ENCODE peak calls at places on chromosomes 4 and X, in five cellular contexts. V is HCT116, O is stomach, P is endothelial cell of umbilical vein, N is suprapubic skin. T is an unnamed sample.
A peak's percentile ranks its signal among the peaks of the same experiment; 100 is the strongest.

GRCh38 chr4:110087116-110087708 is 111.2 kb downstream of the ELOVL6 start:
- DNase-seq in V (peak; percentile 51), O (no peak), P (peak; percentile 91), N (no peak), T (no peak)

GRCh38 chrX:65685112-65685511 is 17.7 kb downstream of the MSN start:
- DNase-seq in V (no peak), O (no peak), P (no peak), N (no peak), T (no peak)

GRCh38 chr4:10184051-10184450 is 67.5 kb upstream of the WDR1 start:
- DNase-seq in V (no peak), O (no peak), P (no peak), N (no peak), T (no peak)

GRCh38 chr4:88018471-88018870 is 11.0 kb downstream of the PKD2 start:
- DNase-seq in V (no peak), O (no peak), P (no peak), N (peak; percentile 65), T (no peak)

GRCh38 chrX:107117993-107118321 is 665 bp downstream of the RBM41 start:
- DNase-seq in V (no peak), O (no peak), P (peak; percentile 10), N (no peak), T (no peak)

GRCh38 chr4:1365271-1366178 is 18.5 kb downstream of the UVSSA start:
- DNase-seq in V (no peak), O (peak; percentile 55), P (no peak), N (peak; percentile 55), T (no peak)

GRCh38 chr4:79413486-79413885 is 5.5 kb upstream of the GK2 start:
- DNase-seq in V (no peak), O (no peak), P (no peak), N (no peak), T (no peak)

GRCh38 chrX:70166601-70167590 is 10.4 kb upstream of the DGAT2L6 start:
- DNase-seq in V (peak; percentile 6), O (no peak), P (peak; percentile 53), N (no peak), T (no peak)

GRCh38 chr4:30821891-30822612 is 101.9 kb downstream of the PCDH7 start:
- DNase-seq in V (peak; percentile 94), O (no peak), P (peak; percentile 7), N (no peak), T (no peak)

GRCh38 chrX:36684053-36684452 is 324.1 kb upstream of the FAM47C start:
- DNase-seq in V (no peak), O (no peak), P (no peak), N (no peak), T (no peak)

GRCh38 chr4:169851750-169852149 is 94.0 kb upstream of the HPF1 start:
- DNase-seq in V (no peak), O (no peak), P (no peak), N (no peak), T (no peak)

GRCh38 chrX:34586507-34586906 is 70.6 kb downstream of the TMEM47 start:
- DNase-seq in V (no peak), O (no peak), P (peak; percentile 33), N (no peak), T (no peak)

GRCh38 chr4:113446019-113446418 is 315.5 kb downstream of the CAMK2D start:
- DNase-seq in V (peak; percentile 98), O (no peak), P (peak; percentile 77), N (no peak), T (no peak)

GRCh38 chr4:157246959-157247358 is 26.4 kb downstream of the GRIA2 start:
- DNase-seq in V (no peak), O (no peak), P (no peak), N (no peak), T (no peak)

GRCh38 chrX:110180928-110181310 is 137.0 kb downstream of the AMMECR1 start:
- DNase-seq in V (peak; percentile 47), O (no peak), P (no peak), N (no peak), T (no peak)

GRCh38 chr4:85180533-85180932 is 214.0 kb upstream of the WDFY3 start:
- DNase-seq in V (no peak), O (no peak), P (no peak), N (no peak), T (no peak)

GRCh38 chr4:85175190-85175589 is 208.7 kb upstream of the WDFY3 start:
- DNase-seq in V (no peak), O (no peak), P (no peak), N (no peak), T (no peak)

GRCh38 chr4:85177092-85177491 is 210.6 kb upstream of the WDFY3 start:
- DNase-seq in V (no peak), O (no peak), P (no peak), N (no peak), T (no peak)

GRCh38 chr4:85177679-85178078 is 211.2 kb upstream of the WDFY3 start:
- DNase-seq in V (no peak), O (no peak), P (no peak), N (no peak), T (no peak)
- TF ChIP-seq POLR2AphosphoS5 in V (no peak), O (no peak), P (no peak), N (no peak), T (no peak)

GRCh38 chr4:86653237-86653865 is 59.2 kb downstream of the PTPN13 start:
- DNase-seq in V (peak; percentile 6), O (no peak), P (peak; percentile 21), N (no peak), T (no peak)
- TF ChIP-seq CTCF in V (peak; percentile 54), O (no peak), P (peak; percentile 73), N (no peak), T (no peak)

DNA sequence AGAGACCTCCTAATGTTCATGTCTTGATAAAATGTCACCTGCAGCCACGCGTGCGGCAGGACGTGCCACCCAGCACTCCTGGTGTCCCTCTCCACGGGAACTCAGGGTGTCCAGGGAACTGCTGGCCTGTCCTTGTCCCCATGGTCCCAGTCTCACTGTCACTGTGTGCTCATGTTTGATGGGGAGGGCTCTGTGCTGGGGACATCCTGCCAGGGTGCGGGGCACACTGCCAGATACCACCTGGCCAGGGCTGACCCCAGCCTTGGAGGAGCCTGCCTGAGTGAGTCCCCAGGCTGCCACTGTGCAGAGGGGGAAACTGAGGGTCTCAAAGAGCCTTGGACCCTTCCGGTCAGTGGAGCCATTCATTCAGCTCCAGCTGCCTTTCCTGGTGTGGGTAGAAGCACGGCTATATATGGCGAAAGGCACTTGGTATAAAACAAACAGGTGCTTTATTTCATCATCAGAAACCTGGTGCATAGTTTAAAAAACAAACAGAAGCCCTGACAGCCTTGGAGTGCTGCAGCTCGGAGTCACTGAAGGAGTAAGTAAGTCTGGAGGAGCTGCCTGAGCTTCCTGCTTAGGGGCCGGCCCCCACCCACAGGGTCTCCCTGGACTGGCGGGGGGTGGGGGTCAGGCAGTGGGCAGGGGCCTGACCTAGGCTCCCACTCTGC is 32.9 kb downstream of the NOP14 start:
- DNase-seq in V (no peak), O (peak; percentile 50), P (no peak), N (peak; percentile 64), T (peak; percentile 50)
- TF ChIP-seq POLR2AphosphoS5 in V (no peak), O (no peak), P (no peak), N (no peak), T (no peak)

GRCh38 chr4:26426892-26427291 is 63.4 kb downstream of the CCKAR start:
- DNase-seq in V (no peak), O (no peak), P (no peak), N (no peak), T (no peak)

GRCh38 chr4:26420903-26421302 is 69.4 kb downstream of the CCKAR start:
- DNase-seq in V (no peak), O (no peak), P (no peak), N (no peak), T (no peak)

GRCh38 chr4:26424143-26424542 is 66.1 kb downstream of the CCKAR start:
- DNase-seq in V (no peak), O (no peak), P (no peak), N (no peak), T (no peak)

GRCh38 chr4:26425953-26426352 is 64.3 kb downstream of the CCKAR start:
- DNase-seq in V (no peak), O (no peak), P (no peak), N (no peak), T (no peak)

DNA sequence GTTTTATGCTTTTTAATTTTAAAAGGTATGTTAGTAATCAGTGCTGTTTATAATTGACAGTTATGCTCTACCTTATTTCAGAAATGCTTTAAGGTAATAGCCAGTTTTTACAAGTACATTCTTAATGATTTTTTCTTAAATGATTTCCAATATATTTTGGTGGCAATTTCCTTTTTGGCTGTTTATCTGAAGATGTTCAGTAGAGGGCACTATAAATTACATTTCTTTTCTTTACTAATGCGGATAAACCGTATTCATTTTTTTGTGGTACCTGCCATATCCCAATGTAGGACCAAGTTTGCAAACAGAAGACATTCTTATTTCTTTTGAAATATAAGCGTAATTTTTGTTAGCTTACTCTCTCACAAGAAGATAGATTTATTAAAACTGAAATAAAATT is 65.4 kb downstream of the CCKAR start:
- DNase-seq in V (no peak), O (no peak), P (no peak), N (no peak), T (no peak)
- TF ChIP-seq CTCF in V (peak; percentile 15), O (no peak), P (no peak), N (no peak), T (no peak)

DNA sequence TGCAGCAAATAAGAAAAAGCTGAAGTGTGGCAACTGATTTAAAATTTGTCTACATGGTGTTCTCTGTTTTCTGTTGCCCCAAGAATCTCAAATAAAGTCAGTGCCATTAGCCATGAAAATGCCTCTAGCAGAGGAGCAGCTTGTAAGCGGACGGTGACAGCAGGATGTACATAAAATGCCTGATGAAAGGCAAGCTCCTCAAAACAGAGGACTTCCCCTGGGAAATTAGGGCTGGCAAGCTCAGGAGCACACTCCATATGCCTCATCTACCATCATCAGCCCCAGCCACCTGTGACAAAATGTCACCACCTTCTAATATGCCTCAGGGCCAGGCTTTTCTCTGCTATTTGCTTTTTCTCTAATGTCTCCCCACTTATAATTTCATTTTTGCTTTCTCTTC is 54.5 kb downstream of the ASB9 start:
- DNase-seq in V (no peak), O (no peak), P (no peak), N (no peak), T (no peak)
- TF ChIP-seq POLR2AphosphoS5 in V (no peak), O (no peak), P (no peak), N (no peak), T (no peak)

GRCh38 chr4:119081943-119082342 is 53.7 kb upstream of the MYOZ2 start:
- DNase-seq in V (no peak), O (no peak), P (no peak), N (no peak), T (no peak)

GRCh38 chr4:119082661-119083060 is 53.0 kb upstream of the MYOZ2 start:
- DNase-seq in V (no peak), O (no peak), P (no peak), N (no peak), T (no peak)

GRCh38 chr4:119087656-119088055 is 48.0 kb upstream of the MYOZ2 start:
- DNase-seq in V (no peak), O (no peak), P (no peak), N (no peak), T (no peak)

GRCh38 chr4:119084503-119084902 is 51.1 kb upstream of the MYOZ2 start:
- DNase-seq in V (no peak), O (no peak), P (no peak), N (no peak), T (no peak)

DNA sequence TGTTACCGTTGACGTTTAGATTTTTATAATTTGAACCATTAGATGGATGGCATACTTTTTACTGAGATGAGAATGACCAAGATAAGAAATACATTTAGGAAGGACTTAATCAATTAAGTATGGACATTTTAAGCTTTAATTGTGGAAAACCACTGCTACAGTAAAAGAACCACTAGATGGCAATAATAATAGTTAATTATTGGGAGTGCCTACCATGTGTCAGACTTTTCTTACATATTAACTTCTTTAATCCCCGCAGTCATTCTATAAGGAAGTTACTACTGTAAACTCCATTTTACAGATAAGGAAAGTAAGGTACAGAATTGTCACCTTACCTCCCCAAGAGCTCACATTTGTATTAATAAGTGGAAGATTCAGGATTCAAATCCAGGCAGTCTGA is 48.5 kb upstream of the MYOZ2 start:
- DNase-seq in V (no peak), O (no peak), P (peak; percentile 53), N (no peak), T (no peak)
- TF ChIP-seq CTCF in V (peak; percentile 13), O (no peak), P (peak; percentile 22), N (peak; percentile 11), T (no peak)